ENCODE peak calls at places on chromosomes 16 and 17, in nine cellular contexts. T is caudate nucleus, S is HEK293T, D is lung, P is GM19239, J is HFFc6, N is NCI-H1092, K is lung microvascular endothelial cell, O is NCI-H510A. R is an unnamed sample.

GRCh38 chr17:38742431-38743308 is 5.5 kb downstream of the PCGF2 start:
- DNase-seq in T (no peak), J (peak; percentile 88), S (no peak), K (peak; percentile 96), P (no peak), D (peak; percentile 72), O (peak; percentile 61), N (peak; percentile 83), R (no peak)

GRCh38 chr16:50473375-50473945 is 74.7 kb upstream of the NKD1 start:
- DNase-seq in O (peak; percentile 26), P (no peak), T (no peak), J (no peak), S (no peak), N (no peak), D (no peak), K (no peak), R (no peak)

GRCh38 chr16:10362077-10362863 is 23.6 kb upstream of the ATF7IP2 start:
- DNase-seq in S (no peak), P (peak; percentile 20), N (no peak), D (no peak), T (no peak), J (no peak), O (no peak), K (no peak), R (no peak)

GRCh38 chr17:32943647-32944191 is 15.8 kb downstream of the TMEM98 start:
- DNase-seq in D (peak; percentile 55), K (no peak), P (no peak), S (no peak), J (peak; percentile 72), T (no peak), N (no peak), O (no peak), R (no peak)

GRCh38 chr17:35094902-35095301 is 24.8 kb downstream of the RAD51D start:
- DNase-seq in T (no peak), O (no peak), N (no peak), D (no peak), S (no peak), J (peak; percentile 84), P (no peak), K (peak; percentile 78), R (no peak)

GRCh38 chr17:34527908-34528470 is 51.4 kb upstream of the TMEM132E start:
- DNase-seq in O (no peak), K (no peak), T (no peak), S (peak; percentile 28), J (no peak), D (no peak), N (no peak), P (no peak), R (no peak)

GRCh38 chr17:36936455-36936934 is 780 bp upstream of the LHX1 start:
- DNase-seq in S (peak; percentile 56), P (no peak), T (no peak), N (peak; percentile 19), J (no peak), O (no peak), K (no peak), D (no peak), R (peak; percentile 64)

GRCh38 chr16:53507464-53508180 is 4.6 kb upstream of the AKTIP start:
- DNase-seq in S (no peak), O (no peak), N (no peak), J (no peak), K (no peak), D (no peak), P (no peak), T (no peak), R (no peak)

GRCh38 chr16:19766554-19766884 is 48.4 kb downstream of the IQCK start:
- DNase-seq in S (no peak), J (no peak), K (no peak), T (no peak), O (no peak), N (no peak), P (no peak), D (no peak), R (no peak)

GRCh38 chr17:68455756-68456528 is 1.4 kb downstream of the WIPI1 start:
- DNase-seq in O (no peak), K (peak; percentile 24), D (no peak), S (no peak), T (no peak), N (no peak), J (peak; percentile 62), P (no peak), R (no peak)

GRCh38 chr16:11161974-11162373 is 94.0 kb downstream of the SOCS1 start:
- DNase-seq in S (no peak), T (no peak), K (no peak), J (no peak), P (no peak), O (no peak), D (no peak), N (no peak), R (no peak)

GRCh38 chr17:28390984-28391383 is 15.0 kb downstream of the SLC46A1 start:
- DNase-seq in N (no peak), P (no peak), J (no peak), S (no peak), O (no peak), T (no peak), K (no peak), D (no peak), R (no peak)

GRCh38 chr16:87536795-87537142 is 43.9 kb upstream of the ZCCHC14 start:
- DNase-seq in D (no peak), T (no peak), S (no peak), O (no peak), P (no peak), N (no peak), K (no peak), J (no peak), R (no peak)

GRCh38 chr16:8026450-8026849 is 563.9 kb downstream of the TMEM114 start:
- DNase-seq in K (peak; percentile 1), P (no peak), D (no peak), S (no peak), N (no peak), T (no peak), J (no peak), O (no peak), R (no peak)

GRCh38 chr16:69848635-69849545 is 86.8 kb downstream of the WWP2 start:
- DNase-seq in D (peak; percentile 74), K (peak; percentile 95), T (no peak), P (no peak), S (peak; percentile 42), O (no peak), N (no peak), J (peak; percentile 86), R (peak; percentile 92)

GRCh38 chr17:17567631-17568030 is 23.9 kb downstream of the PEMT start:
- DNase-seq in O (no peak), S (no peak), D (peak; percentile 49), J (no peak), N (peak; percentile 78), K (no peak), T (no peak), P (no peak), R (peak; percentile 87)

GRCh38 chr17:39752241-39752831 is 14.6 kb downstream of the GRB7 start:
- DNase-seq in K (no peak), P (no peak), T (no peak), N (no peak), J (no peak), D (no peak), S (no peak), O (no peak), R (peak; percentile 64)

GRCh38 chr17:63974594-63975192 is 2.0 kb upstream of the SCN4A start:
- DNase-seq in P (no peak), D (no peak), K (peak; percentile 61), N (no peak), T (no peak), S (no peak), O (no peak), J (peak; percentile 43), R (no peak)

GRCh38 chr17:1985093-1985492 is 40.0 kb downstream of the RTN4RL1 start:
- DNase-seq in D (no peak), P (no peak), J (no peak), S (no peak), O (no peak), T (no peak), N (no peak), K (no peak), R (no peak)

GRCh38 chr17:16215002-16215272 is 397 bp downstream of the NCOR1 start:
- DNase-seq in J (peak; percentile 5), S (peak; percentile 43), N (no peak), T (no peak), K (peak; percentile 55), O (peak; percentile 19), D (peak; percentile 62), P (no peak), R (peak; percentile 82)

GRCh38 chr17:45868276-45868675 is 23.6 kb downstream of the SPPL2C start:
- DNase-seq in P (no peak), K (no peak), S (no peak), N (no peak), O (no peak), J (no peak), T (no peak), D (no peak), R (no peak)

GRCh38 chr17:64369007-64369893 is 21.4 kb downstream of the PECAM1 start:
- DNase-seq in O (no peak), K (no peak), N (no peak), P (no peak), J (no peak), D (no peak), S (no peak), T (no peak), R (peak; percentile 61)

R was measured in cardiac septum.